ENCODE peak calls at places on chromosomes 2 and 18, in six cellular contexts. One of them, this sample, is unnamed.

GRCh38 chr2:240949791-240950705 is 43.9 kb downstream of the CROCC2 start:
- DNase-seq in GM12892: no peak
- DNase-seq in K562: no peak
- DNase-seq in H1: no peak
- DNase-seq in HepG2: no peak
- DNase-seq in GM12878: no peak
- DNase-seq in this sample: no peak

GRCh38 chr2:10056439-10056838 is 13.1 kb downstream of the KLF11 start:
- DNase-seq in GM12892: no peak
- DNase-seq in K562: no peak
- DNase-seq in H1: no peak
- DNase-seq in HepG2: no peak
- DNase-seq in GM12878: no peak
- DNase-seq in this sample: no peak

GRCh38 chr18:40939636-40940035 is 1015.4 kb upstream of the PIK3C3 start:
- DNase-seq in GM12892: no peak
- DNase-seq in K562: no peak
- DNase-seq in H1: no peak
- DNase-seq in HepG2: no peak
- DNase-seq in GM12878: no peak
- DNase-seq in this sample: no peak

GRCh38 chr2:44802409-44803099 is 138.9 kb upstream of the SIX3 start:
- DNase-seq in GM12892: no peak
- DNase-seq in K562: no peak
- DNase-seq in H1: peak; percentile 88
- DNase-seq in HepG2: no peak
- DNase-seq in GM12878: no peak
- DNase-seq in this sample: no peak

GRCh38 chr2:226020179-226020578 is 620.7 kb downstream of the NYAP2 start:
- DNase-seq in GM12892: no peak
- DNase-seq in K562: no peak
- DNase-seq in H1: no peak
- DNase-seq in HepG2: no peak
- DNase-seq in GM12878: no peak
- DNase-seq in this sample: no peak

GRCh38 chr2:215338883-215339679 is 27.2 kb downstream of the ATIC start:
- DNase-seq in GM12892: no peak
- DNase-seq in K562: no peak
- DNase-seq in H1: no peak
- DNase-seq in HepG2: no peak
- DNase-seq in GM12878: no peak
- DNase-seq in this sample: no peak

GRCh38 chr18:40813116-40813515 is 1141.9 kb upstream of the PIK3C3 start:
- DNase-seq in GM12892: no peak
- DNase-seq in K562: no peak
- DNase-seq in H1: no peak
- DNase-seq in HepG2: no peak
- DNase-seq in GM12878: no peak
- DNase-seq in this sample: no peak

GRCh38 chr2:64652231-64653173 is 1.2 kb downstream of the SERTAD2 start:
- DNase-seq in GM12892: no peak
- DNase-seq in K562: no peak
- DNase-seq in H1: no peak
- DNase-seq in HepG2: peak; percentile 67
- DNase-seq in GM12878: no peak
- DNase-seq in this sample: no peak

GRCh38 chr2:88874063-88874657 is 182.7 kb downstream of the RPIA start:
- DNase-seq in GM12892: no peak
- DNase-seq in K562: peak; percentile 49
- DNase-seq in H1: no peak
- DNase-seq in HepG2: peak; percentile 53
- DNase-seq in GM12878: no peak
- DNase-seq in this sample: no peak

GRCh38 chr2:104862061-104862941 is 8.4 kb downstream of the POU3F3 start:
- DNase-seq in GM12892: no peak
- DNase-seq in K562: no peak
- DNase-seq in H1: no peak
- DNase-seq in HepG2: no peak
- DNase-seq in GM12878: no peak
- DNase-seq in this sample: no peak

GRCh38 chr2:148020036-148020357 is 540 bp downstream of the ORC4 start:
- DNase-seq in GM12892: no peak
- DNase-seq in K562: peak; percentile 6
- DNase-seq in H1: no peak
- DNase-seq in HepG2: no peak
- DNase-seq in GM12878: no peak
- DNase-seq in this sample: no peak

GRCh38 chr2:200352631-200353030 is 46.1 kb downstream of the SPATS2L start:
- DNase-seq in GM12892: no peak
- DNase-seq in K562: no peak
- DNase-seq in H1: no peak
- DNase-seq in HepG2: peak; percentile 60
- DNase-seq in GM12878: no peak
- DNase-seq in this sample: no peak

GRCh38 chr18:10213526-10213925 is 240.9 kb upstream of the APCDD1 start:
- DNase-seq in GM12892: no peak
- DNase-seq in K562: no peak
- DNase-seq in H1: no peak
- DNase-seq in HepG2: no peak
- DNase-seq in GM12878: peak; percentile 41
- DNase-seq in this sample: peak; percentile 7

GRCh38 chr2:169415233-169415748 is 53.0 kb upstream of the LRP2 start:
- DNase-seq in GM12892: no peak
- DNase-seq in K562: peak; percentile 40
- DNase-seq in H1: no peak
- DNase-seq in HepG2: no peak
- DNase-seq in GM12878: no peak
- DNase-seq in this sample: no peak

GRCh38 chr18:34957119-34957863 is 83.9 kb upstream of the MAPRE2 start:
- DNase-seq in GM12892: no peak
- DNase-seq in K562: no peak
- DNase-seq in H1: no peak
- DNase-seq in HepG2: peak; percentile 91
- DNase-seq in GM12878: no peak
- DNase-seq in this sample: no peak

GRCh38 chr2:155223781-155224406 is 525.4 kb downstream of the KCNJ3 start:
- DNase-seq in GM12892: no peak
- DNase-seq in K562: no peak
- DNase-seq in H1: no peak
- DNase-seq in HepG2: peak; percentile 15
- DNase-seq in GM12878: no peak
- DNase-seq in this sample: peak; percentile 1

GRCh38 chr2:44169155-44169898 is 652 bp downstream of the PPM1B start:
- DNase-seq in GM12892: peak; percentile 24
- DNase-seq in K562: peak; percentile 35
- DNase-seq in H1: no peak
- DNase-seq in HepG2: peak; percentile 24
- DNase-seq in GM12878: peak; percentile 27
- DNase-seq in this sample: peak; percentile 23

GRCh38 chr18:39772155-39772919 is 2182.7 kb upstream of the PIK3C3 start:
- DNase-seq in GM12892: no peak
- DNase-seq in K562: no peak
- DNase-seq in H1: no peak
- DNase-seq in HepG2: peak; percentile 30
- DNase-seq in GM12878: no peak
- DNase-seq in this sample: no peak

GRCh38 chr2:95267458-95268207 is 6.6 kb upstream of the PROM2 start:
- DNase-seq in GM12892: no peak
- DNase-seq in K562: no peak
- DNase-seq in H1: no peak
- DNase-seq in HepG2: no peak
- DNase-seq in GM12878: no peak
- DNase-seq in this sample: no peak

GRCh38 chr2:47068966-47069627 is 86.0 kb downstream of the STPG4 start:
- DNase-seq in GM12892: no peak
- DNase-seq in K562: no peak
- DNase-seq in H1: no peak
- DNase-seq in HepG2: no peak
- DNase-seq in GM12878: no peak
- DNase-seq in this sample: no peak

GRCh38 chr2:144456680-144457079 is 63.2 kb downstream of the ZEB2 start:
- DNase-seq in GM12892: no peak
- DNase-seq in K562: no peak
- DNase-seq in H1: no peak
- DNase-seq in HepG2: no peak
- DNase-seq in GM12878: no peak
- DNase-seq in this sample: no peak

GRCh38 chr18:37424507-37424906 is 141.1 kb downstream of the CELF4 start:
- DNase-seq in GM12892: no peak
- DNase-seq in K562: no peak
- DNase-seq in H1: no peak
- DNase-seq in HepG2: no peak
- DNase-seq in GM12878: no peak
- DNase-seq in this sample: no peak

GRCh38 chr2:81389203-81389602 is 1084.7 kb upstream of the LRRTM1 start:
- DNase-seq in GM12892: no peak
- DNase-seq in K562: peak; percentile 7
- DNase-seq in H1: no peak
- DNase-seq in HepG2: no peak
- DNase-seq in GM12878: no peak
- DNase-seq in this sample: no peak

GRCh38 chr2:207315131-207315530 is 149.4 kb upstream of the KLF7 start:
- DNase-seq in GM12892: no peak
- DNase-seq in K562: no peak
- DNase-seq in H1: no peak
- DNase-seq in HepG2: no peak
- DNase-seq in GM12878: no peak
- DNase-seq in this sample: no peak

GRCh38 chr18:45464619-45465018 is 150.7 kb upstream of the SLC14A2 start:
- DNase-seq in GM12892: no peak
- DNase-seq in K562: no peak
- DNase-seq in H1: no peak
- DNase-seq in HepG2: no peak
- DNase-seq in GM12878: no peak
- DNase-seq in this sample: no peak

GRCh38 chr2:238684362-238685326 is 163.2 kb upstream of the TWIST2 start:
- DNase-seq in GM12892: no peak
- DNase-seq in K562: no peak
- DNase-seq in H1: no peak
- DNase-seq in HepG2: peak; percentile 29
- DNase-seq in GM12878: no peak
- DNase-seq in this sample: no peak

GRCh38 chr2:167471332-167471731 is 583.1 kb downstream of the XIRP2 start:
- DNase-seq in GM12892: no peak
- DNase-seq in K562: no peak
- DNase-seq in H1: no peak
- DNase-seq in HepG2: no peak
- DNase-seq in GM12878: no peak
- DNase-seq in this sample: no peak

GRCh38 chr2:218264773-218265601 is 4.2 kb downstream of the GPBAR1 start:
- DNase-seq in GM12892: no peak
- DNase-seq in K562: no peak
- DNase-seq in H1: no peak
- DNase-seq in HepG2: peak; percentile 75
- DNase-seq in GM12878: no peak
- DNase-seq in this sample: no peak
- TF ChIP-seq TAF1 in GM12892: no peak
- TF ChIP-seq TAF1 in K562: no peak
- TF ChIP-seq TAF1 in H1: no peak
- TF ChIP-seq TAF1 in HepG2: no peak
- TF ChIP-seq TAF1 in GM12878: no peak
- TF ChIP-seq TAF1 in this sample: no peak

DNA sequence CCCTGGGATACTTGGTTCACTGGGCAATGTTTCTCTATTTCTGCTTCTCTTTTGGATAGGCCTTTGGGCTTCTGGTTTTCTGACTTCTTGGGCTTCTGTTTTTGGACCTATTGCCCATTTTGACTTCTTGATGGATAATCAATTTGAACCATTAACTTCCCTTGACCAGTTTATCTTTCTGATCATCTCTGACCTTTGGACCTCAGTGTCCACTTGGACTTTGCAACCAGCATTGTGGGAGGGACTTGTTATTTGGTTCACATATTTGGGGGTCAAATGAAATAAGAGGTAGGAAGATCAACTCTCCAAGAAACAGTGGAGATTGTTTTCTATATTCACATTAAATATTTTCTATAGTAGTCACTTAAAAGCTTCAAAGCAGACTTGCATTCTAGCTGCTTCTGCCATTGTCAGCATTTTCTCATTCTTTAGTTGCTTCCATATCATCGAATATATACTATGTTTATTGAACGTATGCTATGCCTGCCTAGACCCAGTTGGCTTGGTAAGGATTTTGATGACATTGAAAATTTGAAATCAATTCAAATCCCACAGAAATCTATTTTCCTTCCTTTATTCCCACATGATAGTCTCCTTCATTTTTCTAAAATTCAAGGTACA is 12.6 kb upstream of the BUB1 start:
- DNase-seq in GM12892: no peak
- DNase-seq in K562: no peak
- DNase-seq in H1: no peak
- DNase-seq in HepG2: peak; percentile 20
- DNase-seq in GM12878: no peak
- DNase-seq in this sample: no peak
- TF ChIP-seq POLR2A in GM12892: no peak
- TF ChIP-seq POLR2A in K562: no peak
- TF ChIP-seq POLR2A in H1: no peak
- TF ChIP-seq POLR2A in HepG2: no peak
- TF ChIP-seq POLR2A in GM12878: no peak
- TF ChIP-seq POLR2A in this sample: no peak

GRCh38 chr2:196181484-196181883 is 10.1 kb upstream of the STK17B start:
- DNase-seq in GM12892: no peak
- DNase-seq in K562: no peak
- DNase-seq in H1: no peak
- DNase-seq in HepG2: no peak
- DNase-seq in GM12878: no peak
- DNase-seq in this sample: no peak
- TF ChIP-seq TAF1 in GM12892: no peak
- TF ChIP-seq TAF1 in K562: no peak
- TF ChIP-seq TAF1 in H1: no peak
- TF ChIP-seq TAF1 in HepG2: no peak
- TF ChIP-seq TAF1 in GM12878: no peak
- TF ChIP-seq TAF1 in this sample: no peak

DNA sequence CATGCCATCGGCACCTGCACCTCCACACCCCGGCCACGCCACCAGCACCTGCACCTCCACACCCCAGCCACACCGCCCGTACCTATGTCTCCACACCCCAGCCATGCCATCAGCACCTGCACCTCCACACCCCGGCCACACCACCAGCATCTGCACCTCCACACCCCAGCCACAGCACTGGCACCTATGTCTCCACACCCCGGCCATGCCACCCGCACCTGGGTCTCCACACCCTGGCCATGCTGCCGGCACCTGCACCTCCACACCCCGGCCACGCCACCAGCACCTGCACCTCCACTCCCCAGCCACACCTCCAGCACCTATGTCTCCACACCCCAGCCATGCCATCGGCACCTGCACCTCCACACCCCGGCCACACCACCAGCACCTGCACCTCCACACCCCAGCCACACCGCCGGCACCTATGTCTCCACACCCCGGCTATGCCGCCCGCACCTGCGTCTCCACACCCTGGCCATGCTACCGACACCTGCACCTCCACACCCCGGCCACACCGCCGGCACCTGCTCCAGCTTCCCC is 390.3 kb upstream of the MYT1L start:
- DNase-seq in GM12892: no peak
- DNase-seq in K562: no peak
- DNase-seq in H1: no peak
- DNase-seq in HepG2: no peak
- DNase-seq in GM12878: no peak
- DNase-seq in this sample: no peak
- TF ChIP-seq POLR2A in GM12892: no peak
- TF ChIP-seq POLR2A in K562: no peak
- TF ChIP-seq POLR2A in H1: no peak
- TF ChIP-seq POLR2A in HepG2: no peak
- TF ChIP-seq POLR2A in GM12878: no peak
- TF ChIP-seq POLR2A in this sample: no peak